ENCODE peak calls at places on chromosome 3, in four cellular contexts. G is H9, T is aorta, K is GM04503. Z is an unnamed sample.

GRCh38 chr3:129934234-129935123 is 40.0 kb upstream of the TRH start:
- DNase-seq in G (peak), T (no peak), K (no peak), Z (peak)

GRCh38 chr3:100030346-100030745 is 84.0 kb downstream of the FILIP1L start:
- DNase-seq in K (no peak), G (no peak), T (no peak), Z (no peak)

GRCh38 chr3:181533811-181534210 is 177.9 kb upstream of the SOX2 start:
- DNase-seq in K (no peak), G (no peak), T (no peak), Z (no peak)

GRCh38 chr3:126267169-126267975 is 87.0 kb upstream of the ALDH1L1 start:
- DNase-seq in K (peak), G (peak), T (peak), Z (peak)

GRCh38 chr3:72938471-72939265 is 50.8 kb downstream of the GXYLT2 start:
- DNase-seq in G (no peak), T (no peak), K (peak), Z (peak)

GRCh38 chr3:71444861-71445259 is 138.7 kb downstream of the FOXP1 start:
- DNase-seq in K (no peak), G (no peak), T (no peak), Z (no peak)

GRCh38 chr3:50008931-50009330 is 69.0 kb downstream of the RBM6 start:
- DNase-seq in G (no peak), K (peak), T (no peak), Z (peak)

GRCh38 chr3:12897537-12898289 is 56.3 kb upstream of the RPL32 start:
- DNase-seq in G (no peak), T (no peak), K (no peak), Z (no peak)

GRCh38 chr3:12659316-12660015 is 4.5 kb downstream of the RAF1 start:
- DNase-seq in G (no peak), T (no peak), K (no peak), Z (no peak)

GRCh38 chr3:113746955-113747718 is at the start of gene ATP6V1A:
- DNase-seq in T (peak), G (peak), K (no peak), Z (peak)

GRCh38 chr3:62587579-62588031 is 214.3 kb upstream of the FEZF2 start:
- DNase-seq in T (no peak), G (no peak), K (peak), Z (peak)

Z was measured in AG20443.